ENCODE peak calls at places on chromosome 3, in six cellular contexts. G is H9, K is IMR-90, E is mesenchymal stem cell, M is neuronal stem cell, W is trophoblast cell. X is an unnamed sample.

GRCh38 chr3:79820089-79820488 is 52.3 kb upstream of the ROBO1 start:
- DNase-seq in G (no peak), M (no peak), W (no peak), E (no peak), K (no peak), X (no peak)

GRCh38 chr3:15488002-15488401 is 33.5 kb downstream of the COLQ start:
- DNase-seq in M (no peak), W (no peak), G (no peak), K (no peak), E (no peak), X (no peak)

GRCh38 chr3:147191795-147192385 is 214.5 kb downstream of the ZIC4 start:
- DNase-seq in E (peak), K (peak), G (peak), M (peak), W (peak), X (peak)

GRCh38 chr3:96354742-96355141 is 459.7 kb upstream of the EPHA6 start:
- DNase-seq in M (no peak), K (no peak), W (no peak), E (no peak), G (no peak), X (no peak)

GRCh38 chr3:44355634-44356033 is 17.1 kb downstream of the TCAIM start:
- DNase-seq in W (no peak), K (peak), G (no peak), M (no peak), E (peak), X (no peak)

GRCh38 chr3:136350132-136350531 is 100.0 kb downstream of the PCCB start:
- DNase-seq in E (peak), W (peak), K (peak), M (no peak), G (no peak), X (no peak)

GRCh38 chr3:42277676-42278075 is 11.7 kb upstream of the CCK start:
- DNase-seq in G (no peak), K (no peak), W (no peak), M (no peak), E (no peak), X (no peak)

GRCh38 chr3:100368421-100368820 is 32.5 kb downstream of the TOMM70 start:
- DNase-seq in G (no peak), E (no peak), M (no peak), W (no peak), K (no peak), X (no peak)

GRCh38 chr3:57052662-57053061 is 7.8 kb upstream of the SPATA12 start:
- DNase-seq in M (no peak), E (no peak), G (no peak), K (no peak), W (no peak), X (no peak)

GRCh38 chr3:106212658-106213222 is 343.9 kb upstream of the CBLB start:
- DNase-seq in G (no peak), M (no peak), W (no peak), E (no peak), K (peak), X (no peak)

GRCh38 chr3:44865272-44866005 is 3.7 kb downstream of the TMEM42 start:
- DNase-seq in G (no peak), M (no peak), E (no peak), K (peak), W (no peak), X (no peak)

GRCh38 chr3:16012086-16012485 is 162.4 kb upstream of the GALNT15 start:
- DNase-seq in M (no peak), G (no peak), K (peak), E (no peak), W (no peak), X (no peak)

GRCh38 chr3:70000563-70001081 is 1.1 kb downstream of the SAMMSON start:
- DNase-seq in W (no peak), M (peak), E (peak), G (no peak), K (peak), X (no peak)

GRCh38 chr3:141275032-141275422 is 43.4 kb downstream of the PXYLP1 start:
- DNase-seq in K (peak), M (no peak), E (peak), G (no peak), W (peak), X (no peak)

GRCh38 chr3:194112120-194113106 is 23.5 kb upstream of the HES1 start:
- DNase-seq in E (no peak), M (no peak), W (peak), K (no peak), G (no peak), X (peak)

GRCh38 chr3:171282041-171282440 is 178.2 kb downstream of the TNIK start:
- DNase-seq in E (peak), M (no peak), W (no peak), G (no peak), K (peak), X (no peak)

GRCh38 chr3:99817047-99817436 is 620 bp upstream of the CMSS1 start:
- DNase-seq in G (peak), E (no peak), W (peak), M (peak), K (no peak), X (peak)

GRCh38 chr3:42517143-42517542 is 14.7 kb downstream of the VIPR1 start:
- DNase-seq in E (no peak), M (no peak), G (no peak), W (no peak), K (no peak), X (no peak)

GRCh38 chr3:133301731-133302130 is 98.1 kb upstream of the BFSP2 start:
- DNase-seq in E (no peak), W (no peak), K (peak), M (no peak), G (no peak), X (no peak)

GRCh38 chr3:192090586-192090985 is 629.6 kb downstream of the PYDC2 start:
- DNase-seq in M (no peak), W (peak), G (peak), K (no peak), E (no peak), X (peak)

GRCh38 chr3:186277268-186277909 is 84.6 kb downstream of the DGKG start:
- DNase-seq in E (peak), G (peak), W (peak), M (no peak), K (peak), X (peak)

GRCh38 chr3:158991146-158991705 is 189.4 kb downstream of the MFSD1 start:
- DNase-seq in M (no peak), E (no peak), K (no peak), G (peak), W (no peak), X (peak)

GRCh38 chr3:177981576-177981975 is 554.7 kb upstream of the KCNMB2 start:
- DNase-seq in K (no peak), G (no peak), M (no peak), E (no peak), W (no peak), X (no peak)

GRCh38 chr3:126349071-126349470 is 8.1 kb downstream of the KLF15 start:
- DNase-seq in K (no peak), E (no peak), W (no peak), M (no peak), G (no peak), X (no peak)

GRCh38 chr3:123652346-123652984 is 67.6 kb upstream of the HACD2 start:
- DNase-seq in E (peak), W (peak), K (peak), G (peak), M (peak), X (peak)

GRCh38 chr3:145490088-145491055 is 670.6 kb downstream of the PLOD2 start:
- DNase-seq in G (no peak), M (no peak), K (no peak), W (no peak), E (no peak), X (no peak)
- H4K8ac ChIP-seq in G (no peak), M (no peak), K (no peak), W (no peak), E (no peak), X (no peak)

DNA sequence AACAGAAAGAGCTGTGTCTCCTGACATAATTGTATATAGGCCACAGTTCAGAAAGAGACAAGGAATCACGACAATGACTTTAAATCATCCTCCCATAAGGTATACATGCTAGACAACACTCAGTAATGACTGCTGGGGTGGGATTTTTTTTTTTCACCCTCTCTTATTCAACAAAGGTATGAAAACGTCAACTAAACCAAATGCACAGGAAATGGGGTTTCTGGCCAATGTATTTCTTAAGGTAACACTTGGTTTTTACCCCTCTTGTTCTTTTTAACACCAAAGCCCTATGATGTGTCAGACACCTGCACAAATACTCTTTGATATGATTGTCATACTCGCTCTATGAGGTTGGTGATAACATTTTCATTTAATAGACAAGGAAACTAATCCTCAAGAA is 78.3 kb downstream of the MCF2L2 start:
- DNase-seq in G (no peak), M (no peak), E (no peak), K (no peak), W (no peak), X (peak)
- H4K8ac ChIP-seq in G (no peak), M (no peak), E (no peak), K (no peak), W (no peak), X (no peak)

GRCh38 chr3:12628813-12629212 is 35.1 kb downstream of the RAF1 start:
- DNase-seq in W (peak), M (no peak), E (no peak), K (no peak), G (no peak), X (no peak)
- H4K8ac ChIP-seq in W (no peak), M (no peak), E (no peak), K (no peak), G (no peak), X (no peak)

GRCh38 chr3:195254454-195255175 is 16.3 kb downstream of the XXYLT1 start:
- DNase-seq in G (no peak), K (no peak), W (no peak), E (no peak), M (no peak), X (no peak)
- H4K8ac ChIP-seq in G (no peak), K (no peak), W (no peak), E (peak), M (no peak), X (no peak)

DNA sequence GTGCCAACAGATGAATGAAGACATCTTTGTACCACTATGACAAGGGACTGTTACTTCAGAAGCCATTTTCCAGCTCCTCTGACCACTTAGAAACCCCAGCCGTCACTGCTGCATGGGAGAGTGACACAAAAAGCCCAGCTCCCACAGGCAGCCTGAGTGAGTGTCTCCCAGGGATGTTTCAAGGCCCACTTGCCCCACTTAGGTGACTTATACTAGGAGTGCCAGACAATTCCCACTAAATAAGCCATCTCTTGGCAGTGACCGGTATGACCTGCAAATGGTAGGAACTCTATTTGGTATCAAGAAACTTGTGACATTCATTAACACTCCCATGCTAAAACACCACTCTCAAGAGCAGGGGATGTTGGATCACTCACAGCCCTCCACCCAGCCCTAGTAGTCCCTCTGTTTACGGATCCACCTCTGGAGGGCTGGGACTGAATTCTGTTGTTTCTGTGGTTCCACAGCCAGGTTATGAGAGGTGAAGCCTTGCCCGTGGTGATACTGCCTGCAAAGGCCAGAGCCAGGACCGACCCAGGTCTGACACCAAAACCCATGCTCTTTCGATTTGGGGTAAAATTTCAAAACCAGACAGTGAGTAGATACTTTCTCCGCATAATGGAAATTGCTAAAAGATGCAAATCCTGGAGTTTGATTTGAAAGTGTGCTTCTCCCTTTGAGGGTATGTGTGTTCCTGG is 14.6 kb downstream of the RBP1 start:
- DNase-seq in E (no peak), W (no peak), G (no peak), M (no peak), K (no peak), X (peak)
- H4K8ac ChIP-seq in E (no peak), W (no peak), G (no peak), M (no peak), K (no peak), X (no peak)

X was measured in mesendoderm.